ENCODE peak calls at places on chromosomes 3 and 15, in four cellular contexts. B, S, T and R are unnamed samples.
A peak's percentile ranks its signal among the peaks of the same experiment; 100 is the strongest.

GRCh38 chr3:135084404-135084803 is 289.3 kb downstream of the EPHB1 start:
- DNase-seq in S (no peak), T (no peak), B (no peak), R (no peak)

GRCh38 chr15:88982304-88982945 is 69.2 kb upstream of the MFGE8 start:
- DNase-seq in B (no peak), T (no peak), S (no peak), R (peak; percentile 50)

GRCh38 chr3:115401298-115401697 is 222.0 kb upstream of the GAP43 start:
- DNase-seq in B (no peak), S (no peak), T (no peak), R (no peak)

GRCh38 chr15:34119291-34119690 is 17.4 kb downstream of the PGBD4 start:
- DNase-seq in T (no peak), S (no peak), B (no peak), R (no peak)

GRCh38 chr3:46849686-46850467 is 13.4 kb downstream of the MYL3 start:
- DNase-seq in T (no peak), S (peak; percentile 52), B (no peak), R (no peak)

GRCh38 chr3:150371741-150372254 is 36.3 kb upstream of the TSC22D2 start:
- DNase-seq in T (no peak), B (no peak), S (no peak), R (no peak)

GRCh38 chr15:57578288-57578900 is 13.3 kb upstream of the MYZAP start:
- DNase-seq in T (no peak), B (no peak), S (no peak), R (no peak)

GRCh38 chr3:81394656-81395055 is 366.8 kb downstream of the GBE1 start:
- DNase-seq in B (no peak), S (no peak), T (no peak), R (no peak)

GRCh38 chr3:54093849-54094248 is 28.5 kb upstream of the CACNA2D3 start:
- DNase-seq in B (no peak), S (no peak), T (no peak), R (no peak)

GRCh38 chr3:8993331-8993730 is 30.1 kb upstream of the RAD18 start:
- DNase-seq in B (no peak), S (no peak), T (no peak), R (no peak)

GRCh38 chr3:191425322-191425734 is 35.6 kb upstream of the PYDC2 start:
- DNase-seq in S (no peak), B (no peak), T (no peak), R (no peak)

GRCh38 chr3:195751584-195751983 is 30.8 kb downstream of the MUC20 start:
- DNase-seq in B (no peak), T (peak; percentile 29), S (no peak), R (no peak)

GRCh38 chr15:37045859-37046318 is 54.5 kb downstream of the MEIS2 start:
- DNase-seq in S (no peak), B (no peak), T (peak; percentile 42), R (no peak)

GRCh38 chr15:72284781-72285180 is 12.4 kb upstream of the PARP6 start:
- DNase-seq in B (no peak), S (no peak), T (no peak), R (no peak)

GRCh38 chr15:29612701-29613100 is 209.6 kb downstream of the TJP1 start:
- DNase-seq in S (no peak), B (no peak), T (no peak), R (no peak)

GRCh38 chr15:85762039-85762755 is 32.5 kb downstream of the KLHL25 start:
- DNase-seq in B (no peak), T (no peak), S (no peak), R (no peak)

GRCh38 chr15:58201536-58201935 is 63.4 kb downstream of the AQP9 start:
- DNase-seq in S (no peak), B (no peak), T (no peak), R (no peak)

GRCh38 chr15:58437531-58438105 is 5.8 kb downstream of the LIPC start:
- DNase-seq in B (no peak), T (no peak), S (no peak), R (no peak)

GRCh38 chr3:134652409-134652831 is 1.6 kb upstream of the KY start:
- DNase-seq in T (no peak), S (no peak), B (no peak), R (no peak)

GRCh38 chr15:36591534-36592411 is 12.3 kb downstream of the CDIN1 start:
- DNase-seq in T (no peak), B (no peak), S (no peak), R (no peak)

GRCh38 chr15:67146875-67147381 is 81.5 kb downstream of the SMAD3 start:
- DNase-seq in S (no peak), T (no peak), B (peak; percentile 23), R (peak; percentile 35)

GRCh38 chr15:30921781-30922371 is 18.2 kb downstream of the FAN1 start:
- DNase-seq in T (no peak), S (no peak), B (no peak), R (no peak)

GRCh38 chr15:68337826-68338225 is 60.3 kb downstream of the FEM1B start:
- DNase-seq in S (no peak), T (no peak), B (no peak), R (no peak)

GRCh38 chr3:196186661-196187573 is 24.3 kb downstream of the ZDHHC19 start:
- DNase-seq in B (no peak), S (no peak), T (peak; percentile 39), R (peak; percentile 60)